ENCODE peak calls at places on chromosomes 2 and 18, in six cellular contexts. One of them, this sample, is unnamed.

GRCh38 chr2:46876741-46877384 is 38.7 kb downstream of the MCFD2 start:
- DNase-seq in neural crest cell: no peak
- DNase-seq in A172: peak
- DNase-seq in anterior cingulate cortex: no peak
- DNase-seq in transverse colon: peak
- DNase-seq in NCI-H2171 treated with DMSO at 0.1 percent for 48 hours: peak
- DNase-seq in this sample: peak

GRCh38 chr2:200239216-200239615 is 67.3 kb upstream of the SPATS2L start:
- DNase-seq in neural crest cell: no peak
- DNase-seq in A172: peak
- DNase-seq in anterior cingulate cortex: no peak
- DNase-seq in transverse colon: no peak
- DNase-seq in NCI-H2171 treated with DMSO at 0.1 percent for 48 hours: no peak
- DNase-seq in this sample: no peak

GRCh38 chr18:69491576-69491975 is 90.9 kb downstream of the DOK6 start:
- DNase-seq in neural crest cell: no peak
- DNase-seq in A172: no peak
- DNase-seq in anterior cingulate cortex: no peak
- DNase-seq in transverse colon: no peak
- DNase-seq in NCI-H2171 treated with DMSO at 0.1 percent for 48 hours: no peak
- DNase-seq in this sample: no peak

GRCh38 chr18:24913507-24914147 is 438.3 kb downstream of the ZNF521 start:
- DNase-seq in neural crest cell: no peak
- DNase-seq in A172: no peak
- DNase-seq in anterior cingulate cortex: no peak
- DNase-seq in transverse colon: no peak
- DNase-seq in NCI-H2171 treated with DMSO at 0.1 percent for 48 hours: peak
- DNase-seq in this sample: no peak

GRCh38 chr18:54147439-54147838 is 77.0 kb downstream of the MBD2 start:
- DNase-seq in neural crest cell: no peak
- DNase-seq in A172: no peak
- DNase-seq in anterior cingulate cortex: no peak
- DNase-seq in transverse colon: no peak
- DNase-seq in NCI-H2171 treated with DMSO at 0.1 percent for 48 hours: peak
- DNase-seq in this sample: no peak

GRCh38 chr2:202072226-202072625 is 829 bp upstream of the KIAA2012 start:
- DNase-seq in neural crest cell: no peak
- DNase-seq in A172: no peak
- DNase-seq in anterior cingulate cortex: no peak
- DNase-seq in transverse colon: no peak
- DNase-seq in NCI-H2171 treated with DMSO at 0.1 percent for 48 hours: no peak
- DNase-seq in this sample: no peak

GRCh38 chr2:18047896-18048657 is 169.6 kb downstream of the KCNS3 start:
- DNase-seq in neural crest cell: no peak
- DNase-seq in A172: peak
- DNase-seq in anterior cingulate cortex: no peak
- DNase-seq in transverse colon: no peak
- DNase-seq in NCI-H2171 treated with DMSO at 0.1 percent for 48 hours: no peak
- DNase-seq in this sample: peak

GRCh38 chr18:8188196-8188595 is 421.0 kb upstream of the RAB12 start:
- DNase-seq in neural crest cell: no peak
- DNase-seq in A172: peak
- DNase-seq in anterior cingulate cortex: no peak
- DNase-seq in transverse colon: no peak
- DNase-seq in NCI-H2171 treated with DMSO at 0.1 percent for 48 hours: no peak
- DNase-seq in this sample: no peak

GRCh38 chr2:239870863-239871262 is 154.3 kb downstream of the NDUFA10 start:
- DNase-seq in neural crest cell: no peak
- DNase-seq in A172: no peak
- DNase-seq in anterior cingulate cortex: no peak
- DNase-seq in transverse colon: no peak
- DNase-seq in NCI-H2171 treated with DMSO at 0.1 percent for 48 hours: no peak
- DNase-seq in this sample: no peak

GRCh38 chr18:3652380-3653262 is 202.6 kb downstream of the TGIF1 start:
- DNase-seq in neural crest cell: peak
- DNase-seq in A172: peak
- DNase-seq in anterior cingulate cortex: peak
- DNase-seq in transverse colon: peak
- DNase-seq in NCI-H2171 treated with DMSO at 0.1 percent for 48 hours: peak
- DNase-seq in this sample: peak

GRCh38 chr2:204264746-204265145 is 280.5 kb upstream of the PARD3B start:
- DNase-seq in neural crest cell: no peak
- DNase-seq in A172: no peak
- DNase-seq in anterior cingulate cortex: no peak
- DNase-seq in transverse colon: no peak
- DNase-seq in NCI-H2171 treated with DMSO at 0.1 percent for 48 hours: peak
- DNase-seq in this sample: no peak

GRCh38 chr2:173299764-173300163 is 54.9 kb upstream of the CDCA7 start:
- DNase-seq in neural crest cell: no peak
- DNase-seq in A172: no peak
- DNase-seq in anterior cingulate cortex: no peak
- DNase-seq in transverse colon: no peak
- DNase-seq in NCI-H2171 treated with DMSO at 0.1 percent for 48 hours: no peak
- DNase-seq in this sample: no peak

GRCh38 chr2:205474746-205475145 is 207.6 kb upstream of the NRP2 start:
- DNase-seq in neural crest cell: no peak
- DNase-seq in A172: peak
- DNase-seq in anterior cingulate cortex: no peak
- DNase-seq in transverse colon: no peak
- DNase-seq in NCI-H2171 treated with DMSO at 0.1 percent for 48 hours: no peak
- DNase-seq in this sample: no peak

GRCh38 chr2:70936165-70936978 is 672 bp downstream of the ATP6V1B1 start:
- DNase-seq in neural crest cell: no peak
- DNase-seq in A172: no peak
- DNase-seq in anterior cingulate cortex: no peak
- DNase-seq in transverse colon: no peak
- DNase-seq in NCI-H2171 treated with DMSO at 0.1 percent for 48 hours: no peak
- DNase-seq in this sample: no peak

GRCh38 chr2:201661366-201661765 is 18.1 kb upstream of the TMEM237 start:
- DNase-seq in neural crest cell: no peak
- DNase-seq in A172: no peak
- DNase-seq in anterior cingulate cortex: no peak
- DNase-seq in transverse colon: no peak
- DNase-seq in NCI-H2171 treated with DMSO at 0.1 percent for 48 hours: no peak
- DNase-seq in this sample: no peak

GRCh38 chr2:102040229-102040628 is 48.5 kb downstream of the IL1R2 start:
- DNase-seq in neural crest cell: no peak
- DNase-seq in A172: no peak
- DNase-seq in anterior cingulate cortex: no peak
- DNase-seq in transverse colon: no peak
- DNase-seq in NCI-H2171 treated with DMSO at 0.1 percent for 48 hours: no peak
- DNase-seq in this sample: no peak

GRCh38 chr2:71347517-71347916 is 15.9 kb downstream of the ZNF638 start:
- DNase-seq in neural crest cell: no peak
- DNase-seq in A172: peak
- DNase-seq in anterior cingulate cortex: no peak
- DNase-seq in transverse colon: no peak
- DNase-seq in NCI-H2171 treated with DMSO at 0.1 percent for 48 hours: no peak
- DNase-seq in this sample: no peak

This sample was measured in prostate gland.